ENCODE peak calls at places on chromosomes 6 and 20, in five cellular contexts. K, H, V, G and I are unnamed samples.

GRCh38 chr6:112289039-112289566 is 34.7 kb upstream of the LAMA4 start:
- DNase-seq in G (no peak), K (no peak), V (peak), H (no peak), I (no peak)

GRCh38 chr6:100880901-100881706 is at the start of gene ASCC3:
- DNase-seq in G (peak), V (peak), H (peak), K (peak), I (peak)

GRCh38 chr20:37882961-37883712 is 19.8 kb upstream of the VSTM2L start:
- DNase-seq in V (no peak), K (no peak), H (no peak), G (no peak), I (no peak)

GRCh38 chr6:23180504-23181293 is 611.3 kb downstream of the HDGFL1 start:
- DNase-seq in H (no peak), K (no peak), V (peak), G (no peak), I (no peak)

GRCh38 chr6:111871725-111872520 is 1.3 kb downstream of the FYN start:
- DNase-seq in G (no peak), V (peak), K (peak), H (peak), I (peak)

GRCh38 chr6:54291146-54291545 is 17.1 kb upstream of the TINAG start:
- DNase-seq in H (peak), K (no peak), G (no peak), V (no peak), I (no peak)

GRCh38 chr6:32816746-32817204 is at the start of gene HLA-DOB:
- DNase-seq in H (peak), V (no peak), K (no peak), G (no peak), I (peak)

GRCh38 chr6:52640170-52640569 is 30.7 kb upstream of the TMEM14A start:
- DNase-seq in V (no peak), H (peak), G (no peak), K (no peak), I (no peak)

GRCh38 chr20:41137412-41138216 is at the start of gene PLCG1:
- DNase-seq in G (peak), H (peak), K (peak), V (peak), I (peak)

GRCh38 chr6:99612551-99613397 is 6.1 kb downstream of the PRDM13 start:
- DNase-seq in H (no peak), K (peak), G (no peak), V (no peak), I (no peak)

GRCh38 chr20:57616143-57616951 is 3.9 kb downstream of the ZBP1 start:
- DNase-seq in G (no peak), H (no peak), K (peak), V (no peak), I (no peak)

GRCh38 chr6:28838289-28838633 is 85.5 kb downstream of the TRIM27 start:
- DNase-seq in G (peak), H (peak), V (peak), K (no peak), I (peak)

GRCh38 chr6:39189915-39190544 is 39.2 kb downstream of the KCNK5 start:
- DNase-seq in V (peak), G (no peak), K (no peak), H (peak), I (no peak)

GRCh38 chr6:146027586-146028249 is 1.1 kb upstream of the GRM1 start:
- DNase-seq in H (no peak), V (no peak), G (no peak), K (peak), I (no peak)

GRCh38 chr6:21615504-21615903 is 22.0 kb downstream of the SOX4 start:
- DNase-seq in G (no peak), K (no peak), H (no peak), V (no peak), I (no peak)

GRCh38 chr20:37976862-37977261 is 56.4 kb downstream of the TTI1 start:
- DNase-seq in G (no peak), H (no peak), V (no peak), K (no peak), I (peak)

GRCh38 chr20:363319-364078 is 16.6 kb downstream of the NRSN2 start:
- DNase-seq in H (peak), G (no peak), K (no peak), V (no peak), I (no peak)

GRCh38 chr6:122476131-122476530 is 4.5 kb upstream of the SERINC1 start:
- DNase-seq in H (no peak), K (no peak), G (no peak), V (no peak), I (no peak)

GRCh38 chr6:99346595-99346994 is 2.9 kb downstream of the FAXC start:
- DNase-seq in K (no peak), H (no peak), G (no peak), V (no peak), I (no peak)

GRCh38 chr6:85672050-85672449 is 29.4 kb upstream of the SYNCRIP start:
- DNase-seq in V (no peak), G (no peak), H (no peak), K (no peak), I (no peak)

GRCh38 chr6:165972139-165972802 is 195.4 kb downstream of the TBXT start:
- DNase-seq in H (no peak), G (no peak), K (no peak), V (no peak), I (no peak)

GRCh38 chr6:24194968-24195700 is 69.1 kb downstream of the NRSN1 start:
- DNase-seq in V (no peak), H (no peak), G (no peak), K (no peak), I (no peak)

GRCh38 chr6:150732765-150733539 is 132.6 kb upstream of the MTHFD1L start:
- DNase-seq in H (no peak), V (no peak), K (no peak), G (no peak), I (no peak)

GRCh38 chr6:16471898-16472297 is 233.5 kb downstream of the GMPR start:
- DNase-seq in K (no peak), H (no peak), V (no peak), G (no peak), I (no peak)

GRCh38 chr6:5085638-5086293 is 625 bp downstream of the PPP1R3G start:
- DNase-seq in G (no peak), V (peak), K (no peak), H (peak), I (no peak)

GRCh38 chr6:31811645-31812044 is 3.4 kb downstream of the HSPA1L start:
- DNase-seq in H (no peak), V (no peak), K (no peak), G (no peak), I (no peak)

GRCh38 chr6:31805939-31806469 is 762 bp downstream of the LSM2 start:
- DNase-seq in H (peak), G (no peak), V (no peak), K (no peak), I (no peak)

GRCh38 chr6:31806470-31807272 is at the start of gene LSM2:
- DNase-seq in K (peak), V (peak), G (peak), H (peak), I (peak)
- H3K4me3 ChIP-seq in K (peak), V (peak), G (peak), H (peak), I (peak)

GRCh38 chr6:30100585-30101422 is 12.1 kb downstream of the TRIM31 start:
- DNase-seq in G (peak), H (peak), K (peak), V (peak), I (peak)

GRCh38 chr6:30101423-30101938 is 11.4 kb downstream of the TRIM31 start:
- DNase-seq in G (no peak), K (no peak), H (no peak), V (no peak), I (no peak)

GRCh38 chr6:30103630-30104179 is 9.2 kb downstream of the TRIM31 start:
- DNase-seq in G (no peak), V (no peak), H (no peak), K (no peak), I (no peak)

GRCh38 chr6:30102701-30103629 is 9.9 kb downstream of the TRIM31 start:
- DNase-seq in K (peak), H (peak), V (peak), G (peak), I (peak)

DNA sequence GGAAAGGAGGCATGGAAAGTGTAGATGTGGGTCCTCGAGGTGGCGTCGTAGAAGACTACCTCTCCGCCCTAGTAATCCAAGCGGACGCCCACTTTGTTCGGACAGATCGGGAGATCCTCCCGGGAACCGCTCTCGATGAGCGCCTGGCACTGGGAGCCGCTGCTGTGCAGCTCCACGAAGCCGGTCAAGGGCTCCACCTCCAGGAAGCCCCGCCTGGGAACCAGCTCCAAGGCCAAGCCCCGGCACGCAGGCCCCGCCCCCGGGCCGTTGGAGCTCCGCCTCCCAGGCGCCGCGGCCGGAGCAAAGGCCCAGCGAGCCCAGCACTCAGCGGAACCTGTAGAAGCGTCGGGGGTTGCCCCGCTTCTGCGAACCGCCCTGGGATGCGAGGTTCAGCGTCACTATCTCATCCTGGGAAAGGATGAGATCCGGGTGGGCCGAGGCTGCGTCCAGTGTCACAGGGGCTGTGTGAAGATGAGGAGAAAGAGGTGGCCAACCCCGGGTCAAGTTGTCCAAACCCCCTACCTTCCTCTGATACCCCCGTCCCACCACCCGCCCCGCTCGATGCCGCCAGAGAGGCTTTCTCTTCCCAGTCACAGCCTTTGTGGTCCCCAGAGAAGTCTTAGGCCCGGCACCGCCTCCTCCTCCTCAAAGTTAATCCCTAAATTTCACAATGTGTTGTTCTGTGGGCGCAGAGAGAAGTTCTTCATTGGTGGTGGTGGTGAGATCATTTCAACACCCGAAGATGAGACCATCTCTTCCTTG is 10.8 kb downstream of the TRIM31 start:
- DNase-seq in H (peak), K (peak), G (peak), V (peak), I (no peak)
- H3K4me3 ChIP-seq in H (peak), K (peak), G (peak), V (peak), I (no peak)

GRCh38 chr6:36313628-36313895 is 23.1 kb downstream of the BNIP5 start:
- DNase-seq in G (no peak), K (no peak), H (no peak), V (no peak), I (no peak)
- H3K4me3 ChIP-seq in G (no peak), K (no peak), H (no peak), V (no peak), I (no peak)

GRCh38 chr6:167747645-167748044 is 79.1 kb upstream of the AFDN start:
- DNase-seq in V (no peak), G (no peak), K (no peak), H (no peak), I (no peak)

GRCh38 chr6:167745660-167746376 is 80.9 kb upstream of the AFDN start:
- DNase-seq in H (no peak), G (no peak), K (peak), V (peak), I (no peak)

GRCh38 chr6:167748046-167748445 is 78.7 kb upstream of the AFDN start:
- DNase-seq in K (no peak), V (no peak), G (no peak), H (no peak), I (no peak)

GRCh38 chr6:167746377-167747151 is 80.1 kb upstream of the AFDN start:
- DNase-seq in K (peak), V (no peak), H (no peak), G (no peak), I (no peak)

GRCh38 chr6:167747152-167747427 is 79.6 kb upstream of the AFDN start:
- DNase-seq in K (no peak), G (no peak), H (no peak), V (no peak), I (no peak)
- H3K4me3 ChIP-seq in K (no peak), G (no peak), H (no peak), V (no peak), I (no peak)

DNA sequence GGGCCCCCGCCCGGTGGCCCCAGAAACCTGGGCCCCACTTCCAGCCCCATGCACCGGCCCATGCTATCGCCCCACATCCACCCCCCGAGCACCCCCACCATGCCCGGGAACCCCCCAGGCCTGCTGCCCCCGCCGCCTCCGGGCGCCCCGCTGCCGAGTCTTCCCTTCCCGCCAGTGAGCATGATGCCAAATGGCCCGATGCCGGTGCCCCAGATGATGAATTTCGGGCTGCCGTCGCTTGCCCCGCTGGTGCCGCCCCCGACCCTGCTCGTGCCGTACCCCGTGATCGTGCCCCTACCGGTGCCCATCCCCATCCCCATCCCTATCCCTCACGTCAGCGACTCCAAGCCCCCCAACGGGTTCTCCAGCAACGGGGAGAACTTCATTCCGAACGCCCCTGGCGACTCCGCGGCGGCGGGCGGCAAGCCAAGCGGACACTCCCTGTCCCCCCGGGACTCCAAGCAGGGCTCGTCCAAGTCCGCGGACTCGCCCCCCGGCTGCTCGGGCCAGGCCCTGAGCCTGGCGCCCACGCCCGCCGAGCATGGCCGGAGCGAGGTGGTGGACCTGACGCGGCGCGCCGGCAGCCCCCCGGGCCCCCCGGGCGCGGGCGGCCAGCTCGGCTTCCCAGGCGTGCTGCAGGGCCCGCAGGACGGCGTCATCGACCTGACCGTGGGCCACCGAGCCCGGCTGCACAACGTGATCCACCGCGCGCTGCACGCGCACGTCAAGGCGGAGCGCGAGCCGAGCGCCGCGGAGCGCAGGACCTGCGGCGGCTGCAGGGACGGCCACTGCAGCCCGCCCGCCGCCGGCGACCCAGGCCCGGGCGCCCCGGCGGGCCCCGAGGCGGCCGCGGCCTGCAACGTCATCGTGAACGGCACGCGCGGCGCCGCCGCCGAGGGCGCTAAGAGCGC is 144.5 kb downstream of the SOBP start:
- DNase-seq in K (no peak), H (no peak), G (no peak), V (peak), I (no peak)
- H3K4me3 ChIP-seq in K (no peak), H (no peak), G (no peak), V (peak), I (no peak)